ENCODE peak calls at places on chromosomes 7 and 10, in five cellular contexts. B is GF-D8, R is GM12891, P is SW 1271, S is anterior cingulate cortex. I is an unnamed sample.

GRCh38 chr7:5348134-5349004 is 65.6 kb downstream of the SLC29A4 start:
- DNase-seq in S (no peak), R (no peak), B (no peak), P (no peak), I (no peak)

GRCh38 chr7:44622342-44623151 is 16.1 kb downstream of the OGDH start:
- DNase-seq in S (no peak), B (no peak), R (no peak), P (no peak), I (no peak)

GRCh38 chr10:43952760-43953159 is 304.1 kb upstream of the ZNF32 start:
- DNase-seq in R (no peak), P (no peak), S (no peak), B (no peak), I (no peak)

GRCh38 chr7:135842446-135843175 is 94.0 kb upstream of the FAM180A start:
- DNase-seq in P (no peak), S (no peak), B (no peak), R (no peak), I (no peak)

GRCh38 chr7:135913404-135913803 is 63.8 kb downstream of the MTPN start:
- DNase-seq in B (peak), P (no peak), R (no peak), S (no peak), I (no peak)

GRCh38 chr7:149546331-149546730 is 48.7 kb upstream of the ZNF746 start:
- DNase-seq in S (no peak), B (no peak), P (no peak), R (no peak), I (no peak)

GRCh38 chr10:11270858-11271179 is 253.1 kb downstream of the CELF2 start:
- DNase-seq in R (no peak), B (no peak), S (no peak), P (no peak), I (no peak)

GRCh38 chr7:137343483-137343841 is at the start of gene PTN:
- DNase-seq in B (no peak), R (no peak), P (no peak), S (no peak), I (no peak)

GRCh38 chr7:90648107-90648506 is 52.0 kb downstream of the CDK14 start:
- DNase-seq in B (no peak), S (no peak), P (no peak), R (no peak), I (no peak)

GRCh38 chr7:8442814-8443304 is 9.4 kb downstream of the NXPH1 start:
- DNase-seq in P (no peak), S (no peak), B (no peak), R (no peak), I (no peak)

GRCh38 chr10:71854031-71854430 is 3.0 kb upstream of the PSAP start:
- DNase-seq in P (no peak), B (no peak), R (no peak), S (no peak), I (no peak)

GRCh38 chr10:21315321-21316220 is 209.9 kb downstream of the SKIDA1 start:
- DNase-seq in P (peak), B (no peak), R (no peak), S (no peak), I (peak)

GRCh38 chr10:17784701-17785100 is 24.4 kb upstream of the MRC1 start:
- DNase-seq in R (no peak), B (no peak), S (no peak), P (no peak), I (no peak)

GRCh38 chr7:99102809-99103690 is 40.9 kb downstream of the SMURF1 start:
- DNase-seq in S (no peak), B (no peak), R (no peak), P (no peak), I (no peak)

GRCh38 chr10:133378251-133379096 is 588 bp upstream of the PAOX start:
- DNase-seq in P (no peak), R (no peak), S (peak), B (no peak), I (no peak)

GRCh38 chr7:87038993-87039716 is 20.3 kb downstream of the ELAPOR2 start:
- DNase-seq in S (no peak), R (no peak), B (no peak), P (no peak), I (no peak)

GRCh38 chr7:33494473-33494872 is 365.1 kb downstream of the BBS9 start:
- DNase-seq in B (no peak), P (no peak), R (no peak), S (no peak), I (no peak)

GRCh38 chr7:70092314-70093303 is 494.3 kb downstream of the AUTS2 start:
- DNase-seq in R (no peak), S (no peak), B (no peak), P (no peak), I (no peak)

GRCh38 chr10:88880287-88881094 is 446 bp downstream of the STAMBPL1 start:
- DNase-seq in P (peak), S (peak), R (peak), B (peak), I (peak)

GRCh38 chr10:96588601-96589419 is 2.0 kb upstream of the TM9SF3 start:
- DNase-seq in P (no peak), S (no peak), R (no peak), B (no peak), I (no peak)

GRCh38 chr7:80463272-80463920 is 48.5 kb downstream of the GNAT3 start:
- DNase-seq in P (no peak), S (no peak), B (no peak), R (no peak), I (peak)

GRCh38 chr7:143305423-143306070 is 10.4 kb upstream of the CLCN1 start:
- DNase-seq in P (no peak), R (no peak), S (peak), B (peak), I (no peak)

GRCh38 chr10:114626841-114627240 is 31.2 kb downstream of the ABLIM1 start:
- DNase-seq in B (no peak), P (no peak), R (no peak), S (no peak), I (no peak)

GRCh38 chr7:12674861-12675260 is 12.6 kb upstream of the ARL4A start:
- DNase-seq in R (no peak), B (no peak), S (no peak), P (no peak), I (no peak)

GRCh38 chr7:41005381-41005901 is 697.4 kb downstream of the INHBA start:
- DNase-seq in R (no peak), P (no peak), B (no peak), S (no peak), I (no peak)

GRCh38 chr7:116547347-116547746 is 22.5 kb downstream of the CAV1 start:
- DNase-seq in R (no peak), B (no peak), P (no peak), S (no peak), I (no peak)

GRCh38 chr7:151424799-151425198 is 15.0 kb upstream of the WDR86 start:
- DNase-seq in B (no peak), P (no peak), S (no peak), R (no peak), I (no peak)

GRCh38 chr7:2701832-2702593 is 14.0 kb downstream of the AMZ1 start:
- DNase-seq in B (no peak), S (peak), P (no peak), R (no peak), I (no peak)

I was measured in pulmonary artery endothelial cell.